ENCODE peak calls at places on chromosomes 12 and 14, in four cellular contexts. C, B, V and P are unnamed samples.

GRCh38 chr12:107349008-107349747 is 255.8 kb upstream of the CRY1 start:
- DNase-seq in C (no peak), B (peak), V (no peak), P (peak)

GRCh38 chr14:49492151-49492550 is 94.0 kb downstream of the RPS29 start:
- DNase-seq in C (no peak), B (no peak), V (no peak), P (no peak)

GRCh38 chr12:120538281-120539156 is 4.4 kb downstream of the RNF10 start:
- DNase-seq in C (peak), B (no peak), V (no peak), P (no peak)

GRCh38 chr12:54561164-54561563 is 11.8 kb downstream of the PDE1B start:
- DNase-seq in C (peak), B (no peak), V (no peak), P (no peak)

GRCh38 chr14:105430535-105430934 is 10.9 kb downstream of the MTA1 start:
- DNase-seq in C (no peak), B (no peak), V (no peak), P (no peak)

GRCh38 chr14:21880918-21881317 is 207.3 kb upstream of the OR4E1 start:
- DNase-seq in C (no peak), B (no peak), V (no peak), P (no peak)

GRCh38 chr12:2836004-2836403 is 1.2 kb upstream of the NRIP2 start:
- DNase-seq in C (no peak), B (no peak), V (no peak), P (no peak)

GRCh38 chr12:29317556-29318363 is 63.2 kb downstream of the ERGIC2 start:
- DNase-seq in C (peak), B (peak), V (no peak), P (peak)

GRCh38 chr12:77324763-77325468 is 259.5 kb upstream of the E2F7 start:
- DNase-seq in C (peak), B (peak), V (peak), P (peak)

GRCh38 chr14:92717571-92718042 is 30.8 kb downstream of the LGMN start:
- DNase-seq in C (no peak), B (no peak), V (no peak), P (no peak)

GRCh38 chr12:3261782-3262359 is 184.7 kb downstream of the TSPAN9 start:
- DNase-seq in C (no peak), B (no peak), V (no peak), P (no peak)

GRCh38 chr14:77243853-77244252 is 27.2 kb downstream of the NGB start:
- DNase-seq in C (no peak), B (no peak), V (no peak), P (no peak)

GRCh38 chr14:34496679-34497513 is 34.9 kb upstream of the SPTSSA start:
- DNase-seq in C (no peak), B (peak), V (peak), P (peak)

GRCh38 chr12:8987163-8987562 is 2.2 kb upstream of the KLRG1 start:
- DNase-seq in C (no peak), B (no peak), V (no peak), P (no peak)

GRCh38 chr12:60333461-60333860 is 737.6 kb downstream of the SLC16A7 start:
- DNase-seq in C (no peak), B (no peak), V (no peak), P (no peak)

GRCh38 chr14:74848768-74849167 is 27.2 kb downstream of the PROX2 start:
- DNase-seq in C (no peak), B (no peak), V (no peak), P (no peak)

GRCh38 chr12:54357802-54358619 is 6.3 kb downstream of the GPR84 start:
- DNase-seq in C (no peak), B (no peak), V (no peak), P (no peak)

GRCh38 chr14:98028156-98028555 is 1231.0 kb downstream of the VRK1 start:
- DNase-seq in C (no peak), B (no peak), V (no peak), P (no peak)

GRCh38 chr12:103877934-103878510 is 37.0 kb upstream of the NT5DC3 start:
- DNase-seq in C (peak), B (peak), V (no peak), P (peak)

GRCh38 chr14:34098045-34098984 is 147.4 kb upstream of the EGLN3 start:
- DNase-seq in C (peak), B (peak), V (no peak), P (no peak)

GRCh38 chr14:71228711-71229110 is 321.5 kb downstream of the PCNX1 start:
- DNase-seq in C (no peak), B (no peak), V (no peak), P (no peak)

GRCh38 chr14:76870146-76870545 is 43.9 kb downstream of the LRRC74A start:
- DNase-seq in C (peak), B (peak), V (no peak), P (peak)

GRCh38 chr12:40752011-40752410 is 59.8 kb downstream of the CNTN1 start:
- DNase-seq in C (no peak), B (no peak), V (no peak), P (no peak)

GRCh38 chr12:113259499-113259953 is 38.3 kb downstream of the TPCN1 start:
- DNase-seq in C (no peak), B (no peak), V (no peak), P (no peak)

GRCh38 chr12:120909633-120910318 is 5.6 kb upstream of the SPPL3 start:
- DNase-seq in C (peak), B (no peak), V (no peak), P (no peak)

GRCh38 chr12:103780093-103780440 is 61.0 kb downstream of the NT5DC3 start:
- DNase-seq in C (no peak), B (no peak), V (no peak), P (no peak)

GRCh38 chr12:124851344-124851743 is 12.3 kb downstream of the SCARB1 start:
- DNase-seq in C (no peak), B (no peak), V (no peak), P (no peak)

GRCh38 chr14:76924363-76925151 is 98.3 kb downstream of the LRRC74A start:
- DNase-seq in C (no peak), B (peak), V (no peak), P (no peak)

GRCh38 chr12:62292761-62293446 is 32.7 kb downstream of the USP15 start:
- DNase-seq in C (no peak), B (no peak), V (no peak), P (no peak)